ENCODE peak calls at places on chromosomes 3 and 15, in four cellular contexts. One of them, this sample, is unnamed.

GRCh38 chr15:38299216-38299615 is 46.6 kb downstream of the SPRED1 start:
- DNase-seq in pancreas: no peak
- DNase-seq in upper lobe of right lung: no peak
- DNase-seq in fibroblast of mammary gland: peak; percentile 91
- DNase-seq in this sample: peak; percentile 37

GRCh38 chr15:91469627-91470567 is 369.8 kb downstream of the SV2B start:
- DNase-seq in fibroblast of mammary gland: no peak
- DNase-seq in pancreas: no peak
- DNase-seq in upper lobe of right lung: no peak
- DNase-seq in this sample: no peak

GRCh38 chr15:44501768-44502366 is 35.1 kb upstream of the EIF3J start:
- DNase-seq in fibroblast of mammary gland: peak; percentile 65
- DNase-seq in upper lobe of right lung: no peak
- DNase-seq in pancreas: no peak
- DNase-seq in this sample: peak; percentile 49

GRCh38 chr3:117602054-117602644 is 892.6 kb downstream of the TUSC7 start:
- DNase-seq in fibroblast of mammary gland: no peak
- DNase-seq in pancreas: no peak
- DNase-seq in upper lobe of right lung: no peak
- DNase-seq in this sample: no peak

GRCh38 chr3:195708066-195708465 is 12.7 kb upstream of the MUC20 start:
- DNase-seq in pancreas: no peak
- DNase-seq in upper lobe of right lung: no peak
- DNase-seq in fibroblast of mammary gland: no peak
- DNase-seq in this sample: no peak

GRCh38 chr3:39506863-39507262 is 39.4 kb downstream of the MOBP start:
- DNase-seq in pancreas: no peak
- DNase-seq in fibroblast of mammary gland: peak; percentile 66
- DNase-seq in upper lobe of right lung: no peak
- DNase-seq in this sample: peak; percentile 24

GRCh38 chr3:9553021-9553948 is at the start of gene LHFPL4:
- DNase-seq in upper lobe of right lung: no peak
- DNase-seq in pancreas: no peak
- DNase-seq in fibroblast of mammary gland: no peak
- DNase-seq in this sample: no peak

GRCh38 chr15:91849180-91849579 is 4.3 kb upstream of the SLCO3A1 start:
- DNase-seq in pancreas: no peak
- DNase-seq in upper lobe of right lung: no peak
- DNase-seq in fibroblast of mammary gland: no peak
- DNase-seq in this sample: no peak

GRCh38 chr15:64503197-64503596 is 42.8 kb downstream of the ZNF609 start:
- DNase-seq in upper lobe of right lung: no peak
- DNase-seq in pancreas: no peak
- DNase-seq in fibroblast of mammary gland: peak; percentile 44
- DNase-seq in this sample: no peak

GRCh38 chr3:28973621-28974020 is 307.2 kb upstream of the RBMS3 start:
- DNase-seq in upper lobe of right lung: no peak
- DNase-seq in fibroblast of mammary gland: no peak
- DNase-seq in pancreas: no peak
- DNase-seq in this sample: no peak

GRCh38 chr3:127206154-127206553 is 13.2 kb downstream of the PRR23E start:
- DNase-seq in fibroblast of mammary gland: no peak
- DNase-seq in upper lobe of right lung: no peak
- DNase-seq in pancreas: no peak
- DNase-seq in this sample: no peak

GRCh38 chr15:97998307-97999071 is 38.0 kb downstream of the ARRDC4 start:
- DNase-seq in upper lobe of right lung: no peak
- DNase-seq in pancreas: no peak
- DNase-seq in fibroblast of mammary gland: peak; percentile 5
- DNase-seq in this sample: no peak

GRCh38 chr15:23686466-23687142 is 501 bp downstream of the NDN start:
- DNase-seq in upper lobe of right lung: no peak
- DNase-seq in fibroblast of mammary gland: peak; percentile 9
- DNase-seq in pancreas: peak; percentile 14
- DNase-seq in this sample: no peak

GRCh38 chr15:62462721-62463120 is 297.6 kb upstream of the C2CD4B start:
- DNase-seq in upper lobe of right lung: no peak
- DNase-seq in fibroblast of mammary gland: no peak
- DNase-seq in pancreas: no peak
- DNase-seq in this sample: no peak

GRCh38 chr3:31307131-31307785 is 225.5 kb upstream of the STT3B start:
- DNase-seq in pancreas: no peak
- DNase-seq in fibroblast of mammary gland: no peak
- DNase-seq in upper lobe of right lung: no peak
- DNase-seq in this sample: no peak

GRCh38 chr3:24101676-24102168 is 156.6 kb downstream of the NR1D2 start:
- DNase-seq in pancreas: no peak
- DNase-seq in upper lobe of right lung: no peak
- DNase-seq in fibroblast of mammary gland: peak; percentile 36
- DNase-seq in this sample: peak; percentile 16

DNA sequence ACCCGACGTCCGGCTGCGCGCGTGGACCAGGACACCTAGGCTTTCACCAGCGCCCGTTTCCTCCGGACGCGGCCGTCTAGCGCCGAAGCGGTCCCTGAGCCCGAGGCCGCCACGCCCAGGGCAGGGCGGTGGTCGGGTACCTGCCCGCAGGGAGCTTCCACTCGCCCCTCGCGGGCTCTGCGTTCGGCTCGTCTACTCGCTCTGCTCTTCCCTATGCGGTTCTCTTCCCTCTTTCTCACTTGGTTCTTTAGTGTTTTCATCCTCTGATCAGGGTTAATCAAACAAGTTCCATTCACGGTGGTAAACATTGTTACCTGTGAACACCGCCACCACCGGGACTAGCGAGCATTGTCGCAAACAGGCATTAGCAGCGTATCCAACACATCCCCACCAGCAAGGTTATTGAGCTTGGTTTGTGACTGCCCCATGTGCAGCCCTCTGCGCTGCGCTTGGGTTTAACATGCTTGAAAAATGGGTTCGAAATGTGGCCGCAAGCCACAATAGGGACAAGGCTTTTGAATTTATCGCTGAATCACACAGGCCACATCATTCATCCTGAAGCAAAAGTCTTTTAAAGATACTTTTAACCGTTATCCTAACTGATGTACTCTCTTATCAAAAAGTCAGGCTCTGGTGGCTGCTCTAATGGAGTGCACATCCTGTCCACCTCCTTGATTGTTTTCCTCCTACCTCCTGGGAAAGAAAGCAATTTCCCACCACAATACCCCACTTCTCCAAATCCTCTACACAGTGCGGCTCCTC is 848 bp upstream of the CD47 start:
- DNase-seq in pancreas: peak; percentile 37
- DNase-seq in fibroblast of mammary gland: no peak
- DNase-seq in upper lobe of right lung: no peak
- DNase-seq in this sample: no peak
- TF ChIP-seq CTCF in pancreas: no peak
- TF ChIP-seq CTCF in fibroblast of mammary gland: no peak
- TF ChIP-seq CTCF in upper lobe of right lung: no peak
- TF ChIP-seq CTCF in this sample: no peak

GRCh38 chr3:182258538-182259177 is 534.6 kb upstream of the ATP11B start:
- DNase-seq in pancreas: no peak
- DNase-seq in fibroblast of mammary gland: peak; percentile 62
- DNase-seq in upper lobe of right lung: no peak
- DNase-seq in this sample: peak; percentile 55
- TF ChIP-seq CTCF in pancreas: peak; percentile 22
- TF ChIP-seq CTCF in fibroblast of mammary gland: peak; percentile 78
- TF ChIP-seq CTCF in upper lobe of right lung: peak; percentile 53
- TF ChIP-seq CTCF in this sample: peak; percentile 78

GRCh38 chr3:116102037-116102436 is 343.2 kb downstream of the LSAMP start:
- DNase-seq in upper lobe of right lung: no peak
- DNase-seq in pancreas: no peak
- DNase-seq in fibroblast of mammary gland: no peak
- DNase-seq in this sample: no peak
- TF ChIP-seq CTCF in upper lobe of right lung: no peak
- TF ChIP-seq CTCF in pancreas: no peak
- TF ChIP-seq CTCF in fibroblast of mammary gland: peak; percentile 5
- TF ChIP-seq CTCF in this sample: no peak

DNA sequence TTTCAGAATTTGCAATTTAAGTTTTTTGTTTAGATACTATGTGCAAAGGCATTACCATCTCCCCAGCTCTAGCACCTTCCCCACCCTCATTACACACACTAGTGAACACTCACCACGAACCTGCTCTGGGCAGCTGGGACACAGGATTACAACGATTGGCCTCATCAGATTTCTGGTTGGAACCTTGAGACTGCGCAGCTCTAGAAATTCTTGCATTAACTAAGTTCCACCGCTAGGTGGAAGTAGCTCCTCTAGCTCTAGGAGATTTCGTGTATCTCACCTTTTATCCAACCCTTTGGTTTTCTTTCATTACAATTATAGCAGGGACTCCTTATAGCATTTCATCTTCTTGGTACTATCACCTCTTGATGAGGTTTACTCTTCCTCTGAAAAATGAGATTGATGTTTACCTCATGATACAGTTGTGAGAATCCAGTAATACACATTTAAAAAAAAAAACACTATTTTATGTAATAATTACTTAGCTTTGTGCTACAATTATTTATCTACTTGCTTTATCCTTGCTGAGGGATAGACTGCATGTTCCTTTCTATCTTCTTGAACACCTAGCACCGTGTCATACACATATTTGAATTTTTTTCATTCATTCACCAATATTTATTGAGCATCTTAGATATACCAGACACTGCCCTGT is 28.7 kb upstream of the PLOD2 start:
- DNase-seq in fibroblast of mammary gland: peak; percentile 70
- DNase-seq in upper lobe of right lung: no peak
- DNase-seq in pancreas: peak; percentile 10
- DNase-seq in this sample: peak; percentile 75
- TF ChIP-seq CTCF in fibroblast of mammary gland: peak; percentile 85
- TF ChIP-seq CTCF in upper lobe of right lung: peak; percentile 77
- TF ChIP-seq CTCF in pancreas: peak; percentile 71
- TF ChIP-seq CTCF in this sample: peak; percentile 48

This sample was measured in MCF 10A.